ENCODE peak calls at places on chromosomes 11 and 22, in ten cellular contexts. J is NCI-H1417; D is stimulated activated CD8-positive, alpha-beta memory T cell treated with anti-CD3 and anti-CD28 coated beads, Interleukin-15, amount 100 ng/mL, for 24 hours; W is Caco-2; Z is DMS153; U is psoas muscle; F is endothelial cell of umbilical vein; Q is AG10803; Y is effector memory CD8-positive, alpha-beta T cell; N is cardiac muscle cell. P is an unnamed sample.

GRCh38 chr11:105135873-105136272 is 3.7 kb downstream of the CARD18 start:
- DNase-seq in J (no peak), D (no peak), W (no peak), Z (no peak), U (no peak), F (no peak), Q (no peak), Y (no peak), N (no peak), P (no peak)

GRCh38 chr11:125402436-125402835 is 93.6 kb downstream of the FEZ1 start:
- DNase-seq in J (no peak), D (no peak), W (no peak), Z (no peak), U (no peak), F (peak), Q (peak), Y (no peak), N (peak), P (no peak)

GRCh38 chr11:66543263-66544107 is 2.4 kb downstream of the ZDHHC24 start:
- DNase-seq in J (no peak), D (peak), W (no peak), Z (no peak), U (peak), F (peak), Q (no peak), Y (peak), N (peak), P (no peak)

GRCh38 chr11:68212421-68213134 is 518 bp downstream of the KMT5B start:
- DNase-seq in J (peak), D (peak), W (peak), Z (no peak), U (peak), F (peak), Q (peak), Y (peak), N (peak), P (peak)

GRCh38 chr22:35630387-35630793 is 13.3 kb upstream of the MB start:
- DNase-seq in J (no peak), D (no peak), W (peak), Z (no peak), U (no peak), F (no peak), Q (peak), Y (no peak), N (peak), P (no peak)

GRCh38 chr22:47122441-47123000 is 360.1 kb downstream of the TBC1D22A start:
- DNase-seq in J (no peak), D (no peak), W (no peak), Z (no peak), U (no peak), F (no peak), Q (no peak), Y (no peak), N (no peak), P (no peak)

GRCh38 chr11:1597331-1597741 is 758 bp downstream of the KRTAP5-2 start:
- DNase-seq in J (no peak), D (no peak), W (no peak), Z (no peak), U (no peak), F (no peak), Q (no peak), Y (no peak), N (no peak), P (no peak)

GRCh38 chr22:19879996-19880785 is 25.5 kb upstream of the GNB1L start:
- DNase-seq in J (no peak), D (no peak), W (no peak), Z (no peak), U (no peak), F (no peak), Q (no peak), Y (no peak), N (no peak), P (no peak)

GRCh38 chr22:42937164-42937854 is 77.6 kb downstream of the PACSIN2 start:
- DNase-seq in J (peak), D (no peak), W (no peak), Z (no peak), U (no peak), F (no peak), Q (peak), Y (no peak), N (peak), P (no peak)

GRCh38 chr11:68269414-68270081 is 2.2 kb downstream of the C11orf24 start:
- DNase-seq in J (no peak), D (no peak), W (no peak), Z (no peak), U (no peak), F (no peak), Q (peak), Y (no peak), N (peak), P (no peak)

GRCh38 chr22:31883989-31884388 is 60.3 kb upstream of the YWHAH start:
- DNase-seq in J (no peak), D (no peak), W (no peak), Z (no peak), U (no peak), F (no peak), Q (no peak), Y (no peak), N (no peak), P (no peak)

GRCh38 chr11:102846292-102846691 is 2.9 kb upstream of the MMP3 start:
- DNase-seq in J (no peak), D (no peak), W (no peak), Z (no peak), U (no peak), F (no peak), Q (no peak), Y (no peak), N (no peak), P (no peak)

GRCh38 chr11:8913961-8914660 is 3.1 kb downstream of the AKIP1 start:
- DNase-seq in J (peak), D (no peak), W (peak), Z (no peak), U (no peak), F (peak), Q (no peak), Y (peak), N (peak), P (peak)

GRCh38 chr11:19359425-19360000 is 118.8 kb upstream of the E2F8 start:
- DNase-seq in J (no peak), D (no peak), W (no peak), Z (no peak), U (no peak), F (no peak), Q (peak), Y (no peak), N (no peak), P (no peak)

GRCh38 chr11:116927163-116927772 is 89.8 kb upstream of the APOA1 start:
- DNase-seq in J (no peak), D (no peak), W (peak), Z (no peak), U (no peak), F (peak), Q (no peak), Y (peak), N (no peak), P (no peak)

GRCh38 chr11:109037856-109038780 is 373.2 kb downstream of the DDX10 start:
- DNase-seq in J (no peak), D (no peak), W (no peak), Z (no peak), U (no peak), F (peak), Q (peak), Y (no peak), N (peak), P (no peak)

GRCh38 chr22:17694193-17694592 is 55.6 kb downstream of the BCL2L13 start:
- DNase-seq in J (no peak), D (no peak), W (no peak), Z (no peak), U (no peak), F (no peak), Q (no peak), Y (no peak), N (no peak), P (no peak)

GRCh38 chr22:48884786-48885185 is 942.9 kb downstream of the BRD1 start:
- DNase-seq in J (no peak), D (no peak), W (no peak), Z (no peak), U (peak), F (no peak), Q (no peak), Y (no peak), N (no peak), P (no peak)

GRCh38 chr22:49657275-49657973 is 170.2 kb downstream of the BRD1 start:
- DNase-seq in J (no peak), D (peak), W (no peak), Z (no peak), U (peak), F (peak), Q (no peak), Y (peak), N (no peak), P (no peak)

GRCh38 chr11:1460994-1461805 is 25.4 kb downstream of the MOB2 start:
- DNase-seq in J (no peak), D (no peak), W (no peak), Z (no peak), U (no peak), F (no peak), Q (no peak), Y (no peak), N (no peak), P (no peak)

GRCh38 chr22:36689583-36689982 is 14.0 kb downstream of the CACNG2 start:
- DNase-seq in J (no peak), D (no peak), W (no peak), Z (no peak), U (no peak), F (no peak), Q (no peak), Y (no peak), N (no peak), P (no peak)

GRCh38 chr11:118224512-118225180 is at the start of gene JAML:
- DNase-seq in J (no peak), D (no peak), W (no peak), Z (no peak), U (no peak), F (no peak), Q (no peak), Y (peak), N (no peak), P (no peak)

GRCh38 chr11:126545057-126545555 is 189.6 kb downstream of the ST3GAL4 start:
- DNase-seq in J (no peak), D (no peak), W (no peak), Z (no peak), U (no peak), F (no peak), Q (no peak), Y (no peak), N (no peak), P (no peak)

GRCh38 chr11:102172127-102172848 is 62.0 kb downstream of the YAP1 start:
- DNase-seq in J (no peak), D (no peak), W (no peak), Z (no peak), U (no peak), F (peak), Q (peak), Y (no peak), N (peak), P (no peak)

GRCh38 chr11:112279901-112280267 is 19.2 kb upstream of the PLET1 start:
- DNase-seq in J (peak), D (peak), W (peak), Z (no peak), U (peak), F (peak), Q (peak), Y (peak), N (peak), P (peak)

GRCh38 chr22:26552466-26552865 is 37.5 kb downstream of the TPST2 start:
- DNase-seq in J (no peak), D (no peak), W (no peak), Z (no peak), U (no peak), F (no peak), Q (no peak), Y (no peak), N (peak), P (no peak)